ENCODE peak calls at places on chromosome 22, in seven cellular contexts. One of them, this sample, is unnamed. For H3K9me3, the result is how much of the 10 kb centered on the place peaks cover.

GRCh38 chr22:30948930-30949342 is 19.6 kb downstream of the MORC2 start:
- DNase-seq in A549: peak
- DNase-seq in SK-N-SH: no peak
- DNase-seq in HepG2: no peak
- DNase-seq in HCT116: no peak
- DNase-seq in K562: no peak
- DNase-seq in GM12878: no peak
- DNase-seq in this sample: no peak

GRCh38 chr22:38110863-38111852 is 674 bp upstream of the BAIAP2L2 start:
- DNase-seq in A549: peak
- DNase-seq in SK-N-SH: no peak
- DNase-seq in HepG2: peak
- DNase-seq in HCT116: no peak
- DNase-seq in K562: peak
- DNase-seq in GM12878: no peak
- DNase-seq in this sample: no peak

GRCh38 chr22:44931077-44931540 is 78.7 kb downstream of the PHF21B start:
- DNase-seq in A549: no peak
- DNase-seq in SK-N-SH: peak
- DNase-seq in HepG2: no peak
- DNase-seq in HCT116: no peak
- DNase-seq in K562: no peak
- DNase-seq in GM12878: no peak
- DNase-seq in this sample: no peak

GRCh38 chr22:20751185-20751851 is 22.6 kb upstream of the SERPIND1 start:
- DNase-seq in A549: no peak
- DNase-seq in SK-N-SH: no peak
- DNase-seq in HepG2: no peak
- DNase-seq in HCT116: no peak
- DNase-seq in K562: peak
- DNase-seq in GM12878: no peak
- DNase-seq in this sample: no peak

GRCh38 chr22:30701872-30702271 is 7.2 kb downstream of the OSBP2 start:
- DNase-seq in A549: no peak
- DNase-seq in SK-N-SH: no peak
- DNase-seq in HepG2: no peak
- DNase-seq in HCT116: peak
- DNase-seq in K562: no peak
- DNase-seq in GM12878: no peak
- DNase-seq in this sample: no peak

GRCh38 chr22:24188705-24189248 is 7.5 kb downstream of the SUSD2 start:
- DNase-seq in A549: no peak
- DNase-seq in SK-N-SH: peak
- DNase-seq in HepG2: no peak
- DNase-seq in HCT116: no peak
- DNase-seq in K562: no peak
- DNase-seq in GM12878: no peak
- DNase-seq in this sample: no peak

GRCh38 chr22:37193629-37194191 is 5.7 kb upstream of the C1QTNF6 start:
- DNase-seq in A549: peak
- DNase-seq in SK-N-SH: no peak
- DNase-seq in HepG2: peak
- DNase-seq in HCT116: no peak
- DNase-seq in K562: peak
- DNase-seq in GM12878: no peak
- DNase-seq in this sample: no peak

GRCh38 chr22:28440517-28441366 is 238.9 kb downstream of the TTC28 start:
- DNase-seq in A549: no peak
- DNase-seq in SK-N-SH: peak
- DNase-seq in HepG2: no peak
- DNase-seq in HCT116: no peak
- DNase-seq in K562: no peak
- DNase-seq in GM12878: no peak
- DNase-seq in this sample: no peak

GRCh38 chr22:29299136-29299900 is 7.1 kb upstream of the GAS2L1 start:
- DNase-seq in A549: no peak
- DNase-seq in SK-N-SH: no peak
- DNase-seq in HepG2: no peak
- DNase-seq in HCT116: no peak
- DNase-seq in K562: no peak
- DNase-seq in GM12878: no peak
- DNase-seq in this sample: no peak

GRCh38 chr22:27397036-27397947 is 404.3 kb downstream of the MN1 start:
- DNase-seq in A549: peak
- DNase-seq in SK-N-SH: no peak
- DNase-seq in HepG2: no peak
- DNase-seq in HCT116: no peak
- DNase-seq in K562: no peak
- DNase-seq in GM12878: no peak
- DNase-seq in this sample: no peak

GRCh38 chr22:36405671-36406070 is 17.9 kb upstream of the MYH9 start:
- DNase-seq in A549: no peak
- DNase-seq in SK-N-SH: no peak
- DNase-seq in HepG2: no peak
- DNase-seq in HCT116: no peak
- DNase-seq in K562: no peak
- DNase-seq in GM12878: no peak
- DNase-seq in this sample: no peak

GRCh38 chr22:29030016-29030617 is 31.5 kb downstream of the C22orf31 start:
- DNase-seq in A549: no peak
- DNase-seq in SK-N-SH: no peak
- DNase-seq in HepG2: peak
- DNase-seq in HCT116: peak
- DNase-seq in K562: no peak
- DNase-seq in GM12878: no peak
- DNase-seq in this sample: no peak

GRCh38 chr22:32175751-32176644 is 16.9 kb upstream of the C22orf42 start:
- DNase-seq in A549: no peak
- DNase-seq in SK-N-SH: peak
- DNase-seq in HepG2: no peak
- DNase-seq in HCT116: no peak
- DNase-seq in K562: no peak
- DNase-seq in GM12878: no peak
- DNase-seq in this sample: no peak

GRCh38 chr22:49351761-49352221 is 475.9 kb downstream of the BRD1 start:
- DNase-seq in A549: no peak
- DNase-seq in SK-N-SH: peak
- DNase-seq in HepG2: no peak
- DNase-seq in HCT116: no peak
- DNase-seq in K562: no peak
- DNase-seq in GM12878: no peak
- DNase-seq in this sample: no peak

GRCh38 chr22:49348631-49349030 is 479.0 kb downstream of the BRD1 start:
- DNase-seq in A549: no peak
- DNase-seq in SK-N-SH: no peak
- DNase-seq in HepG2: no peak
- DNase-seq in HCT116: no peak
- DNase-seq in K562: no peak
- DNase-seq in GM12878: no peak
- DNase-seq in this sample: no peak

GRCh38 chr22:49349841-49350381 is 477.8 kb downstream of the BRD1 start:
- DNase-seq in A549: no peak
- DNase-seq in SK-N-SH: no peak
- DNase-seq in HepG2: no peak
- DNase-seq in HCT116: no peak
- DNase-seq in K562: no peak
- DNase-seq in GM12878: no peak
- DNase-seq in this sample: no peak

GRCh38 chr22:49349181-49349835 is 478.4 kb downstream of the BRD1 start:
- DNase-seq in A549: no peak
- DNase-seq in SK-N-SH: no peak
- DNase-seq in HepG2: no peak
- DNase-seq in HCT116: no peak
- DNase-seq in K562: no peak
- DNase-seq in GM12878: no peak
- DNase-seq in this sample: no peak

DNA sequence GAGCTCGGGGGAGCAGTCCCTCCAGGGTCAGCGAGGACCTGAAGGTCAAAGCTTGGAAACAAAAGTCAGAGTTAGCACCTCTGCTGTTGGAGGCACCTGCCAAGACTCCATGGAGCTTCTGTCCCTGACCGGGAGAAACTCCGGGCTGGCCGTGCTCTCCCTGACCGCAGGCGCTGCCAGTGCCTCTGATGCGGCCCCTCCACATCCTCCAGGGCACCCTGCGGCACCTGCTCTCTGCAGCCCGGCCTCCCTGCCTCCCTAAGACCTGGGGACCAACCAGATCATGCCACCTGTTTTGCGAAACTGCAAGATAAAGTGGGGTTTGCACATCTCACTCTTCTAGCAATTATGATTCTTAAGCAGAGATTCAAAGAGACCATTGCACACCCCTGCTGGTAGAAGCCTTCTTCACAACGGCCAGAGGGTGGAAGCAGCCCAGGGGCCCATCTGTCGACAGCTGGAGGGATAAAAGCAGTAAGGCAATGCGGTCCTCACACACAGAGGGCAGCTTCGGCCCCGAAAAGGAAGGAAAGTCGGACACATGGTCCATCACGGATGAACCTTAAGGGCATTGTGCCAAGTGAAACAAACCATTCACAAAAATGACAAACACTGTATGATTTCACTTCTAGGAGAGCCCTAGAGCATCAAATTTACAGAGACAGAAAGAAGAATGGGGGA is 477.1 kb downstream of the BRD1 start:
- DNase-seq in A549: no peak
- DNase-seq in SK-N-SH: no peak
- DNase-seq in HepG2: no peak
- DNase-seq in HCT116: no peak
- DNase-seq in K562: no peak
- DNase-seq in GM12878: no peak
- DNase-seq in this sample: no peak
- TF ChIP-seq REST in A549: no peak
- TF ChIP-seq REST in SK-N-SH: no peak
- TF ChIP-seq REST in HepG2: no peak
- TF ChIP-seq REST in HCT116: no peak
- TF ChIP-seq REST in K562: no peak
- TF ChIP-seq REST in GM12878: no peak
- TF ChIP-seq REST in this sample: no peak

GRCh38 chr22:25363474-25363873 is 144.0 kb downstream of the CRYBB2 start:
- DNase-seq in A549: no peak
- DNase-seq in SK-N-SH: no peak
- DNase-seq in HepG2: no peak
- DNase-seq in HCT116: no peak
- DNase-seq in K562: no peak
- DNase-seq in GM12878: no peak
- DNase-seq in this sample: no peak
- H3K9me3 ChIP-seq in A549: under half
- H3K9me3 ChIP-seq in SK-N-SH: under half
- H3K9me3 ChIP-seq in HepG2: under half
- H3K9me3 ChIP-seq in HCT116: under half
- H3K9me3 ChIP-seq in K562: under half
- H3K9me3 ChIP-seq in GM12878: under half
- H3K9me3 ChIP-seq in this sample: under half

GRCh38 chr22:21796863-21797262 is 61.3 kb upstream of the YPEL1 start:
- DNase-seq in A549: no peak
- DNase-seq in SK-N-SH: no peak
- DNase-seq in HepG2: no peak
- DNase-seq in HCT116: no peak
- DNase-seq in K562: peak
- DNase-seq in GM12878: no peak
- DNase-seq in this sample: no peak
- TF ChIP-seq REST in A549: no peak
- TF ChIP-seq REST in SK-N-SH: no peak
- TF ChIP-seq REST in HepG2: no peak
- TF ChIP-seq REST in HCT116: no peak
- TF ChIP-seq REST in K562: no peak
- TF ChIP-seq REST in GM12878: no peak
- TF ChIP-seq REST in this sample: no peak

GRCh38 chr22:16654882-16655281 is 62.3 kb upstream of the CCT8L2 start:
- DNase-seq in A549: no peak
- DNase-seq in SK-N-SH: no peak
- DNase-seq in HepG2: no peak
- DNase-seq in HCT116: no peak
- DNase-seq in K562: no peak
- DNase-seq in GM12878: no peak
- DNase-seq in this sample: no peak
- H3K9me3 ChIP-seq in A549: under half
- H3K9me3 ChIP-seq in SK-N-SH: under half
- H3K9me3 ChIP-seq in HepG2: under half
- H3K9me3 ChIP-seq in HCT116: under half
- H3K9me3 ChIP-seq in K562: under half
- H3K9me3 ChIP-seq in GM12878: under half
- H3K9me3 ChIP-seq in this sample: under half

DNA sequence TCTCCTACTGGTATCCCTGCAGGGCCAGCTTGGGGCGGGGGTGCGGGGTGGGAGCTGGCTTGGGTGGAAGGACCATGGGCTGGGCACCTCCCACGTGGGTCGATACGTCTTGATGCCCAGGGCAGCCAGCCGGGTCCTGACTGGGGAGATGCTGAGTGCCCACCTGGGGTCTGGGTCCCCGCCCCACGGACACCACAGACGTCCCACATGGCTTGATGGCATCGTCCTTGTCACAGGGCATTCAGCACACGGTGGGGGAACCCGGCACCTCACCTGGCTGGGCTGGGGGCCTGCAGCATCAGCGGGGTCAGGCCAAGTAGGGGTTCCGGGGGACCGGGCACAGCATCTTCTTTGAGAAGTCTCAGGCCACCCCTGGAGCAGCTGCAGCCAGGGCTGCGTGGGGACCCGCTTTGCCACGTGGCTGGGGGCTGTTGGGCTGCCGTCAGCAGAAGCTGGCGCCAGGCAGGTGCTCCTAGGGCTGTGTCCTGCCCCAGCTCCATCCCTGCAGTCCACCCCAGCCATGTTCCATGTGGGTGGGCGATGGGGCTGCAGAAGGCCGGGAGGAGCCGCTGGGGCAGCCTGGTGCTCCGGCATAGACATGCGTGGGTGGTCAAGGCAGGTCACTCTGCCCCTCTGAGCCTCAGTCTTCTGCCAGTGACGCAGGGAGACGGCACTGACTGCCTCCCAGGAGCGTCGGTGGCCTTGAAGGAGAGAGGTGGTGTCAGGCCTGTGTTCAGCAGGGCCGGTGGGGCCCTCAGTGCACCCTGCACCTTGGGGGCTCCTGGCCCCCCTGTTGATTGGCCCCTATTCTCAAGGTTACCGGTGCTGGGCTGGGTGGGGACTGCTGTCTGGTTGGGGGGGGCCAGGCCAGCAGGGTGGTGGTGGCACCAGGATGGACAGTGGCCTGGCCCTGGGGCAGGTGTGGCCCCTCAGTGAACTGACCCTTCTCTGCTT is 8.4 kb downstream of the SELENOO start:
- DNase-seq in A549: no peak
- DNase-seq in SK-N-SH: no peak
- DNase-seq in HepG2: no peak
- DNase-seq in HCT116: no peak
- DNase-seq in K562: no peak
- DNase-seq in GM12878: no peak
- DNase-seq in this sample: no peak
- TF ChIP-seq REST in A549: no peak
- TF ChIP-seq REST in SK-N-SH: no peak
- TF ChIP-seq REST in HepG2: no peak
- TF ChIP-seq REST in HCT116: no peak
- TF ChIP-seq REST in K562: no peak
- TF ChIP-seq REST in GM12878: no peak
- TF ChIP-seq REST in this sample: no peak

This sample was measured in Panc1.